ENCODE peak calls at places on chromosomes 1 and 21, in ten cellular contexts. W, E, R, U, H, Y, A, K, P and S are unnamed samples.

GRCh38 chr1:67831850-67832513 is 1.3 kb downstream of the GNG12 start:
- DNase-seq in Y (peak), U (peak), K (peak), R (peak), H (peak), E (no peak), A (peak), P (no peak), W (peak), S (no peak)

GRCh38 chr1:5947071-5947821 is 45.0 kb downstream of the NPHP4 start:
- DNase-seq in P (no peak), H (no peak), U (no peak), R (no peak), W (no peak), E (peak), A (no peak), K (peak), Y (no peak), S (no peak)

GRCh38 chr21:39484711-39485264 is 33.0 kb downstream of the SH3BGR start:
- DNase-seq in Y (no peak), E (no peak), H (no peak), K (no peak), U (no peak), A (no peak), R (peak), P (no peak), W (peak), S (no peak)

GRCh38 chr21:31337991-31338891 is 5.8 kb downstream of the TIAM1 start:
- DNase-seq in P (no peak), A (no peak), U (peak), Y (no peak), K (no peak), W (no peak), R (no peak), E (no peak), H (no peak), S (no peak)

GRCh38 chr21:28439852-28440251 is 552.8 kb downstream of the LTN1 start:
- DNase-seq in Y (no peak), K (no peak), E (no peak), H (no peak), U (no peak), R (peak), P (no peak), W (no peak), A (no peak), S (no peak)

GRCh38 chr1:8267307-8267706 is 50.6 kb upstream of the SLC45A1 start:
- DNase-seq in U (no peak), P (no peak), R (no peak), H (peak), E (no peak), Y (no peak), A (no peak), W (peak), K (no peak), S (no peak)

GRCh38 chr1:172671591-172671990 is 12.7 kb downstream of the FASLG start:
- DNase-seq in A (no peak), R (peak), P (no peak), Y (no peak), E (no peak), K (no peak), H (no peak), W (no peak), U (no peak), S (peak)

GRCh38 chr1:77406661-77407060 is 124.8 kb downstream of the AK5 start:
- DNase-seq in H (no peak), K (no peak), Y (no peak), E (no peak), U (no peak), P (no peak), R (peak), A (no peak), W (no peak), S (no peak)

GRCh38 chr1:244653439-244654283 is 735 bp downstream of the DESI2 start:
- DNase-seq in W (peak), R (peak), K (peak), A (no peak), P (no peak), E (no peak), H (peak), Y (peak), U (no peak), S (no peak)

GRCh38 chr1:198656500-198656932 is 17.7 kb downstream of the PTPRC start:
- DNase-seq in H (peak), A (no peak), Y (peak), P (peak), U (peak), E (peak), K (no peak), W (no peak), R (no peak), S (no peak)

GRCh38 chr1:220776725-220777326 is 9.9 kb upstream of the MTARC1 start:
- DNase-seq in H (peak), P (peak), A (peak), Y (peak), E (peak), U (peak), W (peak), R (peak), K (peak), S (peak)

GRCh38 chr1:202439308-202439707 is 90.8 kb downstream of the PPP1R12B start:
- DNase-seq in R (no peak), H (no peak), K (no peak), A (peak), Y (no peak), P (no peak), E (no peak), W (no peak), U (no peak), S (no peak)

GRCh38 chr1:80250573-80251168 is 1244.1 kb upstream of the ADGRL4 start:
- DNase-seq in A (no peak), R (no peak), Y (no peak), E (no peak), K (no peak), W (no peak), U (no peak), P (no peak), H (no peak), S (no peak)

GRCh38 chr1:6345009-6345408 is 48.6 kb downstream of the ACOT7 start:
- DNase-seq in R (no peak), E (no peak), H (no peak), K (peak), A (no peak), W (no peak), P (no peak), Y (no peak), U (no peak), S (no peak)

GRCh38 chr1:241992734-241993133 is 6.2 kb downstream of the MAP1LC3C start:
- DNase-seq in H (no peak), U (no peak), Y (no peak), R (peak), W (no peak), P (no peak), E (no peak), K (no peak), A (no peak), S (no peak)

GRCh38 chr1:93681549-93682412 is at the start of gene BCAR3:
- DNase-seq in R (peak), E (no peak), Y (peak), K (peak), U (peak), A (peak), H (peak), W (peak), P (no peak), S (no peak)

GRCh38 chr1:206631085-206631509 is 4.2 kb upstream of the DYRK3 start:
- DNase-seq in W (peak), P (peak), K (peak), Y (peak), U (no peak), E (no peak), A (peak), R (peak), H (peak), S (peak)

GRCh38 chr1:235011064-235011598 is 117.5 kb downstream of the TOMM20 start:
- DNase-seq in H (no peak), P (peak), R (no peak), E (no peak), Y (no peak), A (no peak), U (no peak), K (peak), W (no peak), S (no peak)

GRCh38 chr21:43958364-43959158 is 53.5 kb upstream of the TRAPPC10 start:
- DNase-seq in H (no peak), R (no peak), W (no peak), K (no peak), E (no peak), A (no peak), U (no peak), Y (no peak), P (no peak), S (no peak)

GRCh38 chr1:245648749-245649517 is 494.1 kb downstream of the KIF26B start:
- DNase-seq in E (no peak), U (no peak), W (peak), R (no peak), A (no peak), P (no peak), Y (no peak), K (no peak), H (peak), S (no peak)

GRCh38 chr1:205354259-205354904 is 2.3 kb downstream of the KLHDC8A start:
- DNase-seq in P (peak), W (peak), H (peak), A (no peak), R (peak), Y (peak), E (peak), U (peak), K (peak), S (no peak)

GRCh38 chr1:163399976-163400375 is 78.2 kb downstream of the NUF2 start:
- DNase-seq in R (no peak), U (no peak), P (no peak), E (no peak), Y (no peak), K (no peak), A (no peak), W (peak), H (peak), S (no peak)

GRCh38 chr1:115099693-115100050 is 10.4 kb upstream of the TSPAN2 start:
- DNase-seq in A (no peak), H (no peak), K (no peak), P (no peak), Y (no peak), E (no peak), W (no peak), U (no peak), R (peak), S (no peak)

GRCh38 chr1:169615803-169616202 is 14.1 kb downstream of the SELP start:
- DNase-seq in E (no peak), A (no peak), K (no peak), W (no peak), Y (no peak), R (no peak), H (no peak), P (no peak), U (no peak), S (no peak)

GRCh38 chr21:32861871-32862270 is 90.3 kb upstream of the PAXBP1 start:
- DNase-seq in K (no peak), A (no peak), Y (no peak), R (peak), W (no peak), U (no peak), P (no peak), H (no peak), E (no peak), S (no peak)

GRCh38 chr1:86708923-86709322 is 4.5 kb downstream of the SH3GLB1 start:
- DNase-seq in H (no peak), R (peak), W (no peak), E (no peak), A (no peak), P (no peak), Y (no peak), U (no peak), K (no peak), S (no peak)

GRCh38 chr1:153509729-153510354 is 25.9 kb downstream of the S100A6 start:
- DNase-seq in A (peak), Y (no peak), P (peak), W (peak), E (peak), H (peak), K (peak), R (no peak), U (no peak), S (no peak)

GRCh38 chr21:26177187-26177586 is 6.6 kb upstream of the APP start:
- DNase-seq in Y (no peak), U (no peak), E (no peak), R (peak), W (no peak), K (peak), H (no peak), P (peak), A (no peak), S (no peak)

GRCh38 chr1:203792491-203792890 is 2.9 kb upstream of the ZBED6 start:
- DNase-seq in U (no peak), Y (no peak), K (no peak), W (no peak), E (no peak), R (no peak), H (no peak), A (no peak), P (no peak), S (no peak)

GRCh38 chr1:203795382-203796222 is at the start of the genes ZBED6 and ZC3H11A:
- DNase-seq in H (peak), Y (peak), A (peak), E (peak), U (peak), W (peak), K (peak), R (peak), P (peak), S (peak)

GRCh38 chr1:203797216-203797615 is 1.8 kb downstream of the ZBED6 start:
- DNase-seq in H (no peak), K (no peak), A (no peak), E (no peak), R (no peak), P (no peak), U (no peak), Y (no peak), W (no peak), S (no peak)

GRCh38 chr1:203796223-203796747 is 862 bp downstream of the ZBED6 start:
- DNase-seq in E (no peak), Y (no peak), H (peak), P (peak), U (no peak), K (peak), R (peak), W (no peak), A (no peak), S (no peak)

GRCh38 chr1:203794764-203795381 is 550 bp upstream of the ZBED6 start:
- DNase-seq in W (no peak), A (no peak), U (no peak), P (no peak), H (no peak), E (no peak), K (no peak), Y (no peak), R (no peak), S (no peak)
- H3K4me3 ChIP-seq in W (peak), A (peak), U (peak), P (peak), H (peak), E (peak), K (peak), Y (peak), R (peak), S (peak)

DNA sequence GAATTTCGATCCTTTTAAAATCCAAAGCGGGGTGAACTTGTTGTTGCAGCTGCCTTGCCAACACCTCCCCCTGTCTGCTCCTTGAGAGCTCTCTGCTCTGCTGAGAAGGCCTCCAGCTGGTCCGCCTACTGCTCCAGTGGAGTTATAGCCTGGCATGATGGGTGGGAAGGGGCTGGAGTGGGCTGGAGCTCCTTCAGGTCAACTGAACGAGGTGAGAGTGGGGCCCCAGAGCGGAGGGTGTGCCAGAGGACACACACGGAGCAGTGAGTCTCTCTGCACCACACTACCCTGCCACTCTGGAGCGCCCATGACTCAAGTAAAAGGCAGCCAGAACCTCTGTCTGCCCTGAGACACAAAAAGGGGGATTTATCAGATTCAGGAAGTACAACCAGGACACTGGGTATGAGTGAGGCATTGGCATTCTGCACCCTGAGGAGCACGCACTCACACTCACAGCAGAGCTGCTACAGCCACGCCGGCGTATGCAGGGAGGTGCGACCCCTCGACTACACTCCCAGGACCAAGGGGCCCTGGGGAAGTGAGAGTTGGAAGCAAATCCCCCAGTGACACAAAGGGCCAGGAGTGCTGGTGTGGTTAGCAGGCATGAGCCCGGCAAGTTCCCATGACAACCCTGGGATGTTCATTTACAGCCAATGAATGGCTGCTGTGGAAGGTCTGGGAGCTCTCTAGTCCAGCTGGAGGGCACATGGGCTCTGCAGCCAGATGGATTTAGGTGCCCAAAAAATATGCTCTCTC is 28.0 kb upstream of the EVA1B start:
- DNase-seq in K (peak), W (peak), E (no peak), U (no peak), R (peak), Y (no peak), A (no peak), H (no peak), P (no peak), S (peak)
- TF ChIP-seq CTCF in K (no peak), W (no peak), E (no peak), U (no peak), R (peak), Y (peak), A (no peak), H (no peak), P (no peak), S (no peak)

GRCh38 chr1:215028954-215029353 is 53.6 kb upstream of the KCNK2 start:
- DNase-seq in E (no peak), U (no peak), P (no peak), R (no peak), W (no peak), H (no peak), Y (no peak), K (no peak), A (no peak), S (no peak)
- H3K4me3 ChIP-seq in E (no peak), U (no peak), P (no peak), R (no peak), W (no peak), H (no peak), Y (no peak), K (no peak), A (no peak), S (no peak)

DNA sequence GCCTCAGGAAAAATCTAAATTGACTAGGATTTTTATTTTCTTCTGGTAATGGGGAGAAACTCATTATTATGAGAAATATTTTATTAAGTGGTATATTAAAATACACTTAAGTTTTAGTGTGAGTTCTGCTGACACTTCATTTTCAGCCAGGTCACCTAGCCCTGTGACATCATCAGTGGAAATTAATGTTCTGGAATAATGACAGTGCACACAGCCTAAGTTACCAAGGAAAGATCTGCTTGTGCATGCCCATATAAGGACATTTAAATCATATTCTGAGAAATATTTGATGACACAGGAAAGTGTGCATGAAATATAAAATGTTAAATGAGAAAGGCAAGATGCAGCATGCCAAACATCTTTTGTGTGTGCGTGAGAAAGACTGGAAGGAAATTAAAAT is 102.0 kb downstream of the KIF14 start:
- DNase-seq in H (no peak), R (no peak), U (no peak), W (no peak), E (no peak), A (no peak), Y (no peak), P (no peak), K (no peak), S (no peak)
- TF ChIP-seq CTCF in H (no peak), R (no peak), U (no peak), W (no peak), E (no peak), A (no peak), Y (no peak), P (no peak), K (no peak), S (no peak)

DNA sequence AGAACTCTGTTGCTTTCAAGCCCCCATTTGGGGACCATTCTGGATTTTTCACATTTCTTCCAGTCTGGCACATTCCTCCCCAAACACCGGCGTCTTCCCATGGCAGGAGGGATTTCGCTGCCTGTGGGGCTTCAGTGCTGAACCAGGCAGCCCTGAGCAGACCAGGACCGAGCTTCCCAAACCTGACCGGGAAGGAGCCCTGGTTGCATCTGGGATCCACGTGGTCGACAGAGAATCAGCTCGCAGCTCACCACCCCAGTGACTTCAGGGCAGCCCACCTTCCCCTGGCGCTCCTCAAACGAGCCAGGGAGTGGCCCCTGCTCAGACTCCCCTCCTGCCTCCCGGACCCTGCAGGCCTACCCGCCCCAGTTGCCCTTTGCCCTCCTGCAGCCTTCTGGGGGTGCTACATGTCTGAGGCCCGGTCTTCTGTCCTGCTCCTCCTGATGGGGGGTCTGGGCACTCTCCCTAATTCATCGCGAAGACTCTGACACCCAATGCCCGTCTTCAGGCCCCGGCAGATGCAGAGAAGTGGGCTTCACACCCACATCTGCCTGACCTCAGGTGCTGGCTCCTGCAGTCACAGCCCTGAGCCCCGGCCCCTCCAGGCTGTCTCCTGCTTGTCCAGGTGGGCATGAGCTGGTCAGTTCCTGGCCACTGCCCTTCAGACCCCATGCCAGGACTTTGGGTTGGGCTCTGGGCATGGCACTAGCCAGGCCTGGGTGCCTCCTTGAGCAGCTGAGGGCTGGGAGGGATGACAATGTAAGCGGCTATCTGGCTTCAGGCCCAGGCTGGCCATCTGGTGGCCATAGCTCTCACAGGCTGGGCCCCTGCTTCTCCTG is 26.2 kb upstream of the PRSS38 start:
- DNase-seq in P (no peak), E (peak), R (no peak), Y (no peak), W (peak), A (no peak), K (peak), H (peak), U (no peak), S (no peak)
- H3K4me3 ChIP-seq in P (no peak), E (peak), R (peak), Y (no peak), W (peak), A (peak), K (peak), H (peak), U (peak), S (peak)

GRCh38 chr1:84940481-84940880 is 47.5 kb upstream of the LPAR3 start:
- DNase-seq in K (no peak), H (no peak), P (no peak), E (no peak), U (no peak), W (no peak), A (no peak), R (no peak), Y (no peak), S (no peak)
- TF ChIP-seq CTCF in K (no peak), H (no peak), P (no peak), E (no peak), U (no peak), W (no peak), A (no peak), R (no peak), Y (no peak), S (no peak)

GRCh38 chr21:40842197-40842552 is 4.8 kb downstream of the DSCAM start:
- DNase-seq in Y (no peak), U (no peak), H (no peak), A (no peak), R (no peak), E (no peak), P (no peak), W (no peak), K (no peak), S (no peak)
- H3K4me3 ChIP-seq in Y (no peak), U (peak), H (peak), A (no peak), R (no peak), E (no peak), P (no peak), W (peak), K (no peak), S (no peak)

DNA sequence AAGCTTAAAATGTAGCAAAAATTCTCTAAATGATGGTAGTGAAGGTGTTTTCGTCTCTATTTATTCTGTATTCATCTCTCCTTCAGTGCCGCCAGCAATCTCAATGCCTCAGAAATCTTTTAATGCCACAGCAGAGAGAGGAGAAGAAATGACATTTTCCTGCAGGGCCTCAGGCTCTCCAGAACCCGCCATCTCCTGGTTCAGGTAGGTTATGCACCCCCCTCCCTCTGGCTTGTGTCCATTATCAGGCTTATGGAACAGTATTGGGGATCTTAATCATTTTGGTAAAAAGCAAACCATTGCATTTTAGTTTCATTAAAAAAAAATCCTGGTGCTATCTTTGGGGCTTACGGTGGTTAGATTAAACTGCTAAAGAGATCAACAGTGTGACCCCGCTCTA is 326.1 kb downstream of the NCAM2 start:
- DNase-seq in P (no peak), K (no peak), R (no peak), A (no peak), U (no peak), E (no peak), W (no peak), H (peak), Y (no peak), S (no peak)
- TF ChIP-seq CTCF in P (peak), K (no peak), R (no peak), A (no peak), U (no peak), E (no peak), W (peak), H (peak), Y (no peak), S (no peak)